ENCODE peak calls at places on chromosomes 7 and 10, in ten cellular contexts. R is SK-N-SH, M is GM12891, H is HepG2, G is stomach, V is Panc1, O is breast epithelium, F is upper lobe of left lung, Z is GM23338, P is prostate gland. A is an unnamed sample.
A peak's percentile ranks its signal among the peaks of the same experiment; 100 is the strongest.

GRCh38 chr7:44678468-44679179 is 70.0 kb upstream of the ZMIZ2 start:
- DNase-seq in R (no peak), M (no peak), H (peak; percentile 83), G (no peak), V (no peak), O (no peak), F (no peak), Z (no peak), P (no peak), A (no peak)

GRCh38 chr7:22296916-22297315 is 60.0 kb downstream of the RAPGEF5 start:
- DNase-seq in R (no peak), M (no peak), H (no peak), G (no peak), V (no peak), O (no peak), F (no peak), Z (no peak), P (no peak), A (no peak)

GRCh38 chr7:95599069-95599468 is 2.8 kb upstream of the PDK4 start:
- DNase-seq in R (no peak), M (no peak), H (no peak), G (no peak), V (no peak), O (no peak), F (no peak), Z (no peak), P (no peak), A (no peak)

GRCh38 chr7:1661461-1661860 is 8.6 kb upstream of the ELFN1 start:
- DNase-seq in R (no peak), M (no peak), H (no peak), G (no peak), V (no peak), O (no peak), F (no peak), Z (no peak), P (no peak), A (no peak)

GRCh38 chr7:130162196-130162595 is 43.0 kb downstream of the TMEM209 start:
- DNase-seq in R (no peak), M (no peak), H (no peak), G (no peak), V (no peak), O (no peak), F (no peak), Z (no peak), P (no peak), A (no peak)

GRCh38 chr7:285731-286130 is 4.2 kb upstream of the FOXL3 start:
- DNase-seq in R (no peak), M (no peak), H (no peak), G (no peak), V (no peak), O (no peak), F (no peak), Z (no peak), P (no peak), A (no peak)

GRCh38 chr10:32995751-32996150 is 37.7 kb upstream of the ITGB1 start:
- DNase-seq in R (no peak), M (no peak), H (no peak), G (no peak), V (no peak), O (no peak), F (no peak), Z (no peak), P (no peak), A (no peak)

GRCh38 chr7:3494890-3495289 is 193.8 kb downstream of the SDK1 start:
- DNase-seq in R (no peak), M (no peak), H (no peak), G (no peak), V (no peak), O (no peak), F (no peak), Z (no peak), P (no peak), A (no peak)

GRCh38 chr10:3107426-3107961 is 40.1 kb downstream of the PFKP start:
- DNase-seq in R (no peak), M (no peak), H (no peak), G (no peak), V (no peak), O (peak; percentile 60), F (no peak), Z (no peak), P (peak; percentile 89), A (no peak)

GRCh38 chr10:25758041-25758457 is 176.0 kb upstream of the MYO3A start:
- DNase-seq in R (peak; percentile 61), M (peak; percentile 8), H (peak; percentile 10), G (no peak), V (no peak), O (no peak), F (no peak), Z (peak; percentile 75), P (no peak), A (no peak)

DNA sequence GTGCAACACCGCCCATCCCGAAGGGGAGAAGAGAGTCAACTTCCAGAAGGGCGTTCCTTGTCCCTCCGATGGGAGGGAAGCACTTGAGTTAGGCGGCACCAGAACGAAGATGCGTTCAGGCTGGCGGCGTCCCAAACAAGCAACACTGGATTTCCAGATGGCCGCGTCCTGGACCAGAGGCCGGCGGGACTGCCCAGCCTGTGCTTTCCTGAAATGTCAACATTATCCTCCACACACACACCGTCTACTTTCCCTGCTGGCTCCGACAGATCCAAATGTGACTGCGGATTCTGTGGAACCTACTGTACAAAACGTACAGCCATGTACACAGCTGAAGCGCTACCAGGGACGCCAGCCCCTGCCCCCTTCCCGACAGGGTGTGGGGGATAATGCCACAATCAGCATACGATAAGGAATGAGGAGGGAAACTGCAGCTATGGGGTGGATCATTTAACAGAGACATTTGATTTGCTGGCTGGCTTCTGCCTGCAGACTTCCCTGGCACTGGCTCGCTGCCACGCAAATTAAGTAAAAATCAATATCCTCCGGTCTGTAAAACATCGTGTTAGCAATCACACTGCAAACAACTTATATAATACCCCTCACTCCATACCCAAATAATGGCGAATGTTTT is 82.1 kb downstream of the ZRANB1 start:
- DNase-seq in R (peak; percentile 86), M (no peak), H (no peak), G (peak; percentile 66), V (no peak), O (no peak), F (no peak), Z (no peak), P (peak; percentile 69), A (no peak)
- TF ChIP-seq POLR2AphosphoS5 in R (no peak), M (no peak), H (no peak), G (peak; percentile 4), V (no peak), O (no peak), F (no peak), Z (no peak), P (peak; percentile 56), A (no peak)

GRCh38 chr7:100510437-100511239 is 26.9 kb downstream of the NYAP1 start:
- DNase-seq in R (no peak), M (no peak), H (no peak), G (no peak), V (no peak), O (no peak), F (no peak), Z (no peak), P (no peak), A (no peak)

GRCh38 chr7:100509213-100509612 is 25.5 kb downstream of the NYAP1 start:
- DNase-seq in R (no peak), M (no peak), H (no peak), G (no peak), V (no peak), O (no peak), F (no peak), Z (no peak), P (peak; percentile 67), A (no peak)

GRCh38 chr7:100515072-100515532 is 23.9 kb upstream of the AGFG2 start:
- DNase-seq in R (no peak), M (no peak), H (no peak), G (no peak), V (no peak), O (no peak), F (no peak), Z (no peak), P (no peak), A (no peak)

GRCh38 chr7:100516135-100516812 is 22.7 kb upstream of the AGFG2 start:
- DNase-seq in R (peak; percentile 79), M (no peak), H (peak; percentile 18), G (peak; percentile 30), V (no peak), O (no peak), F (no peak), Z (peak; percentile 25), P (no peak), A (no peak)

GRCh38 chr7:100513212-100513611 is 25.8 kb upstream of the AGFG2 start:
- DNase-seq in R (no peak), M (no peak), H (no peak), G (no peak), V (no peak), O (no peak), F (no peak), Z (no peak), P (no peak), A (no peak)
- TF ChIP-seq POLR2AphosphoS5 in R (no peak), M (no peak), H (no peak), G (no peak), V (no peak), O (no peak), F (no peak), Z (no peak), P (no peak), A (no peak)

GRCh38 chr10:75782463-75783248 is 351.2 kb downstream of the LRMDA start:
- DNase-seq in R (no peak), M (no peak), H (no peak), G (no peak), V (no peak), O (no peak), F (no peak), Z (no peak), P (no peak), A (no peak)

GRCh38 chr10:75774780-75775490 is 343.5 kb downstream of the LRMDA start:
- DNase-seq in R (no peak), M (no peak), H (no peak), G (no peak), V (no peak), O (no peak), F (no peak), Z (no peak), P (no peak), A (no peak)

GRCh38 chr10:75778665-75779064 is 347.2 kb downstream of the LRMDA start:
- DNase-seq in R (no peak), M (no peak), H (no peak), G (no peak), V (no peak), O (no peak), F (no peak), Z (no peak), P (no peak), A (no peak)

GRCh38 chr10:75776738-75777504 is 345.5 kb downstream of the LRMDA start:
- DNase-seq in R (no peak), M (no peak), H (peak; percentile 99), G (peak; percentile 79), V (no peak), O (no peak), F (no peak), Z (no peak), P (peak; percentile 32), A (no peak)

GRCh38 chr10:75779276-75779675 is 347.9 kb downstream of the LRMDA start:
- DNase-seq in R (no peak), M (no peak), H (no peak), G (no peak), V (no peak), O (no peak), F (no peak), Z (no peak), P (no peak), A (no peak)
- TF ChIP-seq POLR2AphosphoS5 in R (no peak), M (no peak), H (no peak), G (no peak), V (no peak), O (no peak), F (no peak), Z (no peak), P (no peak), A (no peak)

GRCh38 chr10:49552277-49552676 is 13.4 kb upstream of the ERCC6 start:
- DNase-seq in R (no peak), M (no peak), H (no peak), G (no peak), V (no peak), O (no peak), F (no peak), Z (no peak), P (no peak), A (no peak)
- TF ChIP-seq POLR2AphosphoS5 in R (no peak), M (no peak), H (no peak), G (no peak), V (no peak), O (no peak), F (no peak), Z (no peak), P (no peak), A (no peak)

A was measured in GM12892.